ENCODE peak calls at places on chromosome 20, in five cellular contexts. I is MM.1S, U is psoas muscle, N is fibroblast of lung, Z is uterus. D is an unnamed sample. For H3K36me3, the result is how much of the 10 kb centered on the place peaks cover.

GRCh38 chr20:50121858-50122271 is 8.9 kb upstream of the UBE2V1 start:
- DNase-seq in I (no peak), U (no peak), N (peak), Z (no peak), D (no peak)

GRCh38 chr20:58683132-58683531 is 9.5 kb upstream of the NPEPL1 start:
- DNase-seq in I (no peak), U (no peak), N (no peak), Z (no peak), D (no peak)

GRCh38 chr20:17505664-17506517 is 25.3 kb downstream of the BFSP1 start:
- DNase-seq in I (no peak), U (no peak), N (peak), Z (no peak), D (no peak)

GRCh38 chr20:24503352-24503931 is 34.0 kb downstream of the SYNDIG1 start:
- DNase-seq in I (no peak), U (no peak), N (peak), Z (peak), D (no peak)

GRCh38 chr20:63698739-63699465 is 2.5 kb downstream of the TNFRSF6B start:
- DNase-seq in I (no peak), U (peak), N (peak), Z (peak), D (peak)

GRCh38 chr20:3283222-3283820 is 44.3 kb upstream of the SLC4A11 start:
- DNase-seq in I (no peak), U (no peak), N (no peak), Z (no peak), D (no peak)

GRCh38 chr20:43255877-43256276 is 66.2 kb upstream of the PTPRT start:
- DNase-seq in I (no peak), U (no peak), N (no peak), Z (no peak), D (no peak)

GRCh38 chr20:50464026-50464724 is 46.0 kb upstream of the PTPN1 start:
- DNase-seq in I (peak), U (peak), N (peak), Z (peak), D (no peak)

GRCh38 chr20:16459019-16459700 is 114.1 kb downstream of the KIF16B start:
- DNase-seq in I (no peak), U (peak), N (peak), Z (peak), D (peak)

GRCh38 chr20:53827996-53828672 is 234.5 kb upstream of the ZNF217 start:
- DNase-seq in I (no peak), U (no peak), N (peak), Z (peak), D (peak)
- H3K4me3 ChIP-seq in I (no peak), U (peak), N (peak), Z (no peak), D (no peak)

DNA sequence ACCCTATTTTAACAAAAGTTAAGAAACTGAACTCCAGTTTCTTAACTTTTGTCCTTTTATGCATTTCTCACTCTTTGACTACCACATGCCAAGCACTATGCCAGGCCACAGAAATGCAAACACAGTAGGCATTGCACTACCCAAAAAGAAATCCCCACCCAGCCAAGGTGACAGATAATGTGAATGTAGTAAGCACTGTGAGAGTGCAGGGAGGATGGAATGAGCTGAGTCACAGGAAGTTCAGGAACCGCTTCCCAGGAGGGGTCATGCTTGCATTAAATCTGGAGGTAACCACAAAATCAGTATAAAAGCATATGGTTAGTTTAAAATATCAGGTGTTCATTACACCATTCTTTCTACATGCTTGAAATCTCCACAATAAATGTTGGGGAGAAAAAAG is 20.1 kb upstream of the FAM83C start:
- DNase-seq in I (no peak), U (no peak), N (peak), Z (no peak), D (peak)
- TF ChIP-seq CTCF in I (no peak), U (no peak), N (no peak), Z (no peak), D (no peak)

GRCh38 chr20:61726979-61727378 is 338.7 kb downstream of the TAF4 start:
- DNase-seq in I (no peak), U (no peak), N (no peak), Z (no peak), D (no peak)
- H3K36me3 ChIP-seq in I (under half), U (under half), N (under half), Z (under half), D (under half)

GRCh38 chr20:40225596-40225995 is 463.4 kb downstream of the MAFB start:
- DNase-seq in I (no peak), U (no peak), N (no peak), Z (no peak), D (no peak)
- H3K4me3 ChIP-seq in I (no peak), U (no peak), N (no peak), Z (no peak), D (no peak)

GRCh38 chr20:37669062-37669772 is 24.6 kb upstream of the CTNNBL1 start:
- DNase-seq in I (no peak), U (no peak), N (peak), Z (no peak), D (no peak)

GRCh38 chr20:37669773-37670236 is 24.0 kb upstream of the CTNNBL1 start:
- DNase-seq in I (no peak), U (no peak), N (no peak), Z (no peak), D (no peak)

GRCh38 chr20:37670426-37670825 is 23.4 kb upstream of the CTNNBL1 start:
- DNase-seq in I (no peak), U (peak), N (peak), Z (no peak), D (no peak)

GRCh38 chr20:37672143-37672542 is 21.7 kb upstream of the CTNNBL1 start:
- DNase-seq in I (no peak), U (no peak), N (no peak), Z (no peak), D (no peak)

DNA sequence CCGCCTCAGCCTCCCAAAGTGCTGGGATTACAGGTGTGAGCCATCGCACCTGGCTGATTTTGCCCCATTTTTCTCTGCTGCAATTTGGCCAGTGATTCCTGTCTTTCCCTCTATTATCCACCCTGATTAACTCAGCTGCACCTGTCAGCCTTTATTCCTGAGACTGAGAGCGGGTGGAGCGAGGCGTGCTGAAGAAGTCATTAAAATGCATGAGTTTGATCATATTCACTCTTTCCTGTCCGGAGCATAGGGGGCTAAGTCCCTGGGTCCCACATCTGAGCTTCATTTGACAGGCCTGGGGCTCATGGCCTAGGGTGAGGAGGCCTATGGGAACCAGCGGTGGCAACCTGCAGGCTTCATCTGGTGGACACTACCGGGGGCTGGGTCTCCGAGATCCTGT is 25.7 kb upstream of the CTNNBL1 start:
- DNase-seq in I (no peak), U (no peak), N (no peak), Z (no peak), D (no peak)
- TF ChIP-seq CTCF in I (no peak), U (no peak), N (no peak), Z (no peak), D (no peak)

DNA sequence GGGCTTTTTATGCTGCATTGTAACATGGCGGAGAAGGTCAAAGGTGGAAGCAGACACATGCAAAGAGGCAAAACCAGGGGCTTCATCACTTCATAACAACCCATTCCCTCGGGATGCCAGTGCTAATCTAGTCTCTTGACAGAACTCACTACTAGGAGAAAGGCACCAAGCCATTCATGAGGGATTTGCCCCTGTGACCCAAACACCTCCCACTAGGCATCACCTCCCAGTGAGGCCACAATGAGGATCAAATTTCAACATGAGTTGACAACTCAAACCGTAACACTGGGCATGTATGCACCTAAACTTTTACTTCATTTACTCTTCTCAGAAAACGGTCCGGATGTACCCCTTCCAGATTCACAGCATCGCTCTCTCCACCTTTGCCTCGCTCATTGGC is 61.9 kb downstream of the CDS2 start:
- DNase-seq in I (no peak), U (no peak), N (no peak), Z (no peak), D (no peak)
- H3K36me3 ChIP-seq in I (under half), U (half or more), N (under half), Z (under half), D (under half)

GRCh38 chr20:30486103-30486478 is 771.4 kb upstream of the DEFB115 start:
- DNase-seq in I (no peak), U (no peak), N (peak), Z (no peak), D (no peak)

GRCh38 chr20:30488941-30489601 is 768.4 kb upstream of the DEFB115 start:
- DNase-seq in I (no peak), U (no peak), N (no peak), Z (no peak), D (no peak)

GRCh38 chr20:30485331-30486102 is 771.9 kb upstream of the DEFB115 start:
- DNase-seq in I (no peak), U (no peak), N (no peak), Z (no peak), D (no peak)

GRCh38 chr20:30489604-30490003 is 767.9 kb upstream of the DEFB115 start:
- DNase-seq in I (no peak), U (no peak), N (no peak), Z (no peak), D (no peak)

GRCh38 chr20:30487947-30488926 is 769.2 kb upstream of the DEFB115 start:
- DNase-seq in I (no peak), U (no peak), N (no peak), Z (no peak), D (no peak)
- H3K4me3 ChIP-seq in I (no peak), U (no peak), N (no peak), Z (no peak), D (no peak)

D was measured in kidney epithelial cell.